ENCODE peak calls at places on chromosomes 7 and 10, in seven cellular contexts. One of them, this sample, is unnamed.

GRCh38 chr7:66267249-66267648 is 62.1 kb downstream of the TPST1 start:
- DNase-seq in fibroblast of mammary gland: peak; percentile 95
- DNase-seq in choroid plexus epithelial cell: peak; percentile 96
- DNase-seq in astrocyte of the spinal cord: peak; percentile 91
- DNase-seq in epithelial cell of esophagus: no peak
- DNase-seq in CD4-positive, alpha-beta memory T cell: no peak
- DNase-seq in DND-41: no peak
- DNase-seq in this sample: no peak

GRCh38 chr7:18667466-18667865 is 171.9 kb downstream of the HDAC9 start:
- DNase-seq in astrocyte of the spinal cord: peak; percentile 78
- DNase-seq in CD4-positive, alpha-beta memory T cell: no peak
- DNase-seq in DND-41: no peak
- DNase-seq in epithelial cell of esophagus: peak; percentile 69
- DNase-seq in choroid plexus epithelial cell: peak; percentile 89
- DNase-seq in fibroblast of mammary gland: peak; percentile 64
- DNase-seq in this sample: no peak

GRCh38 chr7:13538669-13539068 is 450.8 kb downstream of the ETV1 start:
- DNase-seq in astrocyte of the spinal cord: no peak
- DNase-seq in CD4-positive, alpha-beta memory T cell: no peak
- DNase-seq in fibroblast of mammary gland: peak; percentile 47
- DNase-seq in epithelial cell of esophagus: peak; percentile 64
- DNase-seq in DND-41: no peak
- DNase-seq in choroid plexus epithelial cell: peak; percentile 57
- DNase-seq in this sample: no peak

GRCh38 chr7:151607464-151607867 is 87.8 kb upstream of the RHEB start:
- DNase-seq in fibroblast of mammary gland: peak; percentile 49
- DNase-seq in DND-41: no peak
- DNase-seq in choroid plexus epithelial cell: peak; percentile 55
- DNase-seq in epithelial cell of esophagus: peak; percentile 41
- DNase-seq in CD4-positive, alpha-beta memory T cell: no peak
- DNase-seq in astrocyte of the spinal cord: no peak
- DNase-seq in this sample: no peak

GRCh38 chr10:105974803-105975456 is 1189.6 kb downstream of the SORCS1 start:
- DNase-seq in fibroblast of mammary gland: peak; percentile 11
- DNase-seq in CD4-positive, alpha-beta memory T cell: no peak
- DNase-seq in choroid plexus epithelial cell: peak; percentile 31
- DNase-seq in epithelial cell of esophagus: peak; percentile 7
- DNase-seq in astrocyte of the spinal cord: peak; percentile 37
- DNase-seq in DND-41: no peak
- DNase-seq in this sample: peak; percentile 18

GRCh38 chr7:40761757-40762342 is 627.0 kb downstream of the SUGCT start:
- DNase-seq in choroid plexus epithelial cell: peak; percentile 62
- DNase-seq in DND-41: no peak
- DNase-seq in epithelial cell of esophagus: peak; percentile 12
- DNase-seq in astrocyte of the spinal cord: peak; percentile 27
- DNase-seq in CD4-positive, alpha-beta memory T cell: no peak
- DNase-seq in fibroblast of mammary gland: peak; percentile 15
- DNase-seq in this sample: no peak

GRCh38 chr7:116713918-116714317 is 41.9 kb downstream of the MET start:
- DNase-seq in choroid plexus epithelial cell: no peak
- DNase-seq in epithelial cell of esophagus: peak; percentile 40
- DNase-seq in astrocyte of the spinal cord: peak; percentile 72
- DNase-seq in DND-41: no peak
- DNase-seq in CD4-positive, alpha-beta memory T cell: no peak
- DNase-seq in fibroblast of mammary gland: peak; percentile 92
- DNase-seq in this sample: no peak

GRCh38 chr7:75565129-75565528 is 73.0 kb downstream of the SPDYE5 start:
- DNase-seq in astrocyte of the spinal cord: peak; percentile 94
- DNase-seq in DND-41: no peak
- DNase-seq in CD4-positive, alpha-beta memory T cell: no peak
- DNase-seq in choroid plexus epithelial cell: peak; percentile 96
- DNase-seq in epithelial cell of esophagus: peak; percentile 96
- DNase-seq in fibroblast of mammary gland: peak; percentile 86
- DNase-seq in this sample: no peak

GRCh38 chr10:75469018-75469616 is 37.7 kb downstream of the LRMDA start:
- DNase-seq in DND-41: no peak
- DNase-seq in astrocyte of the spinal cord: peak; percentile 81
- DNase-seq in CD4-positive, alpha-beta memory T cell: no peak
- DNase-seq in fibroblast of mammary gland: peak; percentile 99
- DNase-seq in choroid plexus epithelial cell: peak; percentile 91
- DNase-seq in epithelial cell of esophagus: peak; percentile 97
- DNase-seq in this sample: no peak

GRCh38 chr7:25857376-25858067 is 294.5 kb upstream of the NFE2L3 start:
- DNase-seq in fibroblast of mammary gland: peak; percentile 90
- DNase-seq in epithelial cell of esophagus: peak; percentile 78
- DNase-seq in DND-41: no peak
- DNase-seq in CD4-positive, alpha-beta memory T cell: no peak
- DNase-seq in astrocyte of the spinal cord: no peak
- DNase-seq in choroid plexus epithelial cell: peak; percentile 83
- DNase-seq in this sample: no peak

GRCh38 chr10:22628309-22628708 is 86.1 kb downstream of the PIP4K2A start:
- DNase-seq in DND-41: no peak
- DNase-seq in choroid plexus epithelial cell: no peak
- DNase-seq in astrocyte of the spinal cord: no peak
- DNase-seq in CD4-positive, alpha-beta memory T cell: no peak
- DNase-seq in epithelial cell of esophagus: no peak
- DNase-seq in fibroblast of mammary gland: no peak
- DNase-seq in this sample: no peak

GRCh38 chr10:13627459-13628310 is 40.9 kb downstream of the PRPF18 start:
- DNase-seq in astrocyte of the spinal cord: no peak
- DNase-seq in fibroblast of mammary gland: peak; percentile 16
- DNase-seq in DND-41: no peak
- DNase-seq in choroid plexus epithelial cell: peak; percentile 27
- DNase-seq in CD4-positive, alpha-beta memory T cell: no peak
- DNase-seq in epithelial cell of esophagus: peak; percentile 29
- DNase-seq in this sample: no peak

GRCh38 chr7:45590679-45591057 is 16.5 kb downstream of the ADCY1 start:
- DNase-seq in epithelial cell of esophagus: no peak
- DNase-seq in fibroblast of mammary gland: no peak
- DNase-seq in CD4-positive, alpha-beta memory T cell: no peak
- DNase-seq in astrocyte of the spinal cord: no peak
- DNase-seq in DND-41: no peak
- DNase-seq in choroid plexus epithelial cell: no peak
- DNase-seq in this sample: no peak

GRCh38 chr7:5296627-5297226 is 14.0 kb downstream of the SLC29A4 start:
- DNase-seq in choroid plexus epithelial cell: peak; percentile 5
- DNase-seq in fibroblast of mammary gland: no peak
- DNase-seq in CD4-positive, alpha-beta memory T cell: peak; percentile 85
- DNase-seq in DND-41: peak; percentile 86
- DNase-seq in epithelial cell of esophagus: peak; percentile 55
- DNase-seq in astrocyte of the spinal cord: no peak
- DNase-seq in this sample: peak; percentile 88

GRCh38 chr7:105890290-105890997 is 14.0 kb upstream of the ATXN7L1 start:
- DNase-seq in DND-41: no peak
- DNase-seq in epithelial cell of esophagus: peak; percentile 51
- DNase-seq in astrocyte of the spinal cord: peak; percentile 62
- DNase-seq in fibroblast of mammary gland: no peak
- DNase-seq in choroid plexus epithelial cell: peak; percentile 37
- DNase-seq in CD4-positive, alpha-beta memory T cell: no peak
- DNase-seq in this sample: peak; percentile 38

GRCh38 chr10:30247704-30248103 is 101.4 kb downstream of the MTPAP start:
- DNase-seq in astrocyte of the spinal cord: no peak
- DNase-seq in CD4-positive, alpha-beta memory T cell: no peak
- DNase-seq in choroid plexus epithelial cell: no peak
- DNase-seq in fibroblast of mammary gland: no peak
- DNase-seq in DND-41: no peak
- DNase-seq in epithelial cell of esophagus: no peak
- DNase-seq in this sample: no peak

GRCh38 chr10:49700211-49700610 is 20.8 kb downstream of the C10orf53 start:
- DNase-seq in fibroblast of mammary gland: no peak
- DNase-seq in CD4-positive, alpha-beta memory T cell: no peak
- DNase-seq in DND-41: no peak
- DNase-seq in choroid plexus epithelial cell: no peak
- DNase-seq in astrocyte of the spinal cord: no peak
- DNase-seq in epithelial cell of esophagus: no peak
- DNase-seq in this sample: no peak

GRCh38 chr7:92695308-92696261 is 105.4 kb upstream of the FAM133B start:
- DNase-seq in epithelial cell of esophagus: peak; percentile 42
- DNase-seq in fibroblast of mammary gland: peak; percentile 93
- DNase-seq in astrocyte of the spinal cord: peak; percentile 91
- DNase-seq in CD4-positive, alpha-beta memory T cell: no peak
- DNase-seq in DND-41: no peak
- DNase-seq in choroid plexus epithelial cell: peak; percentile 98
- DNase-seq in this sample: no peak

DNA sequence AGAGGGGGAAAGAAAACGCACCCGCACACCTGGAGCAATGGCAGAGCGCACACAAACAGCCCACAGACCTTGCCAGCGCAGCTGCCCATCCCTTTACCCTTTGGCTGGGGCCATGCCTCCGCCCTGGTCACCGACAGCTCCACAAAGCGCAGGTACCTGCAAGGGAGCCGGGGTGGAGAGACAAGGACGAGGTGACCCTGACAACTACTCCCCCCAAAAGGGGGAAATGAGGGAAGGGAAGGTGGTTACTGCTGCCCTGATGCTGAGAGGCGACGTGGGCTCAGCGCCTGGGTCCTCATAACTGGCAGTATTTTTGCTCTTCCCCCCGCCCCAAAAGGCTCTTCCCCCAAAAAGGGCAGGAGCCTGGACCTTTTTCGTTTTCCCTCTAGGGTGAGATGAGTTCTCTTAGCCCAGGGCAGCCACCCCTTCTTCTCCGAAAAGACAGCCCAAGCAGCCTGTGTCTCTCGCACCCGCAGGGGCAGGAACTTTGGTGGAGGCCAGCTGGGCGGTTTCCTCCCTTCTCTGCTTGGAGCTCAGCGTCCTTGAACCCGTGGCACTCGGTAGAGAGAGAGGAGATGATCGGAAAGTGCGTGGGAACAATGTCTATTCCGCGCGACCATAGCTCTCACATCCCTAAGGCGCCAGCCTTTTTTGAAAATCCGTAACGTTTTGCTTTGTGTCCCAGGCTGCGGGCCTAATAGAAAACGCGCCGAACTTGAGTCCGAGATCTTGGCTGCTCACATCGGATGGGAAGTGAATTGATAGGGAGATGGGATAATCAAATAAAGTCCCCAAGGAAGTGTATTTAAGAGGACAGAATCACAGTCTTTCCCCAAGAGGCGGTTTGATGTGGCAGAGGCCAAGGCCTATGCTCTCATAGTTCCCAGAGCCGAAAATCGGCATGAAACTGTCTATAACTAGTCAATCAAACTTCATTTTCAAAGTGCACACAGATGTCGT is 1.0 kb downstream of the NKX2-3 start:
- DNase-seq in epithelial cell of esophagus: no peak
- DNase-seq in choroid plexus epithelial cell: no peak
- DNase-seq in CD4-positive, alpha-beta memory T cell: no peak
- DNase-seq in DND-41: no peak
- DNase-seq in fibroblast of mammary gland: no peak
- DNase-seq in astrocyte of the spinal cord: no peak
- DNase-seq in this sample: no peak
- H3K4me3 ChIP-seq in epithelial cell of esophagus: no peak overlapping the region
- H3K4me3 ChIP-seq in choroid plexus epithelial cell: no peak overlapping the region
- H3K4me3 ChIP-seq in CD4-positive, alpha-beta memory T cell: no peak overlapping the region
- H3K4me3 ChIP-seq in DND-41: no peak overlapping the region
- H3K4me3 ChIP-seq in fibroblast of mammary gland: no peak overlapping the region
- H3K4me3 ChIP-seq in astrocyte of the spinal cord: no peak overlapping the region
- H3K4me3 ChIP-seq in this sample: no peak overlapping the region

DNA sequence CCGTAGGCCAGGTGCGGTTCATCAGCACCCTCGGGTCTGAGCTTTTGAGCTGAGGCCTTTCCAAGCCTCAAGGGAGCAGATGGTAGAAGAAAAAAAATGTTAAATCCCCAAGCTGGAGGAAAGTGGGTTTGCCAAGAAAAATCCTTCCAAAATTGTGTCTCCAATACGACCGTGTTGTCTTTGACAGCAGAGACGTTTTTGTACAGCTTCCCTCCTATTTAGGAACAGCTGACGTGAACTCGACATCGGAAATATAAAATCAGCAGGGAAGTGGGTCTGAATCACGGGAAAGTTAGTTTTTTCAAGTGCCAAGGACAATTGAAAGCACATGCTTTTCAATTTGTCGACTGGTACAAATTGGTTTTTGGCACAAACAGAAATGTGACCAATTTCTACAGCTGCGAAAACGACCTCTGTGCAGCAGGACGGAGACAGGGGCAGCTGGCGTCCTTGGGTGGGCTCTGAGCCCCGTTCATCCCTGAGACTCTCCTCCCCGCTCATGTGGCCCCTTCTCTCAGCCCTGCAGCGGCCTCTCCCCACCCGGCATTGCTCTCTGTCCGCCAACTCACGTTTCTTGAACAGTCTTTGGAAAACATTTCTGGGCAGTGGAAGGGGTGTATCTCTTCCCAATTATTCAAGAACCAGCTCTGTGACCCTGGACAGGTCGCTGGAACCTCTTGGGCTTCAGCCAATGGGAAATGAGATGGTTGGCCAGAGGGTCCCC is 89.8 kb downstream of the PAXIP1 start:
- DNase-seq in choroid plexus epithelial cell: no peak
- DNase-seq in DND-41: no peak
- DNase-seq in CD4-positive, alpha-beta memory T cell: no peak
- DNase-seq in epithelial cell of esophagus: no peak
- DNase-seq in fibroblast of mammary gland: no peak
- DNase-seq in astrocyte of the spinal cord: no peak
- DNase-seq in this sample: no peak
- H3K4me3 ChIP-seq in choroid plexus epithelial cell: no peak overlapping the region
- H3K4me3 ChIP-seq in DND-41: no peak overlapping the region
- H3K4me3 ChIP-seq in CD4-positive, alpha-beta memory T cell: no peak overlapping the region
- H3K4me3 ChIP-seq in epithelial cell of esophagus: no peak overlapping the region
- H3K4me3 ChIP-seq in fibroblast of mammary gland: no peak overlapping the region
- H3K4me3 ChIP-seq in astrocyte of the spinal cord: no peak overlapping the region
- H3K4me3 ChIP-seq in this sample: no peak overlapping the region

DNA sequence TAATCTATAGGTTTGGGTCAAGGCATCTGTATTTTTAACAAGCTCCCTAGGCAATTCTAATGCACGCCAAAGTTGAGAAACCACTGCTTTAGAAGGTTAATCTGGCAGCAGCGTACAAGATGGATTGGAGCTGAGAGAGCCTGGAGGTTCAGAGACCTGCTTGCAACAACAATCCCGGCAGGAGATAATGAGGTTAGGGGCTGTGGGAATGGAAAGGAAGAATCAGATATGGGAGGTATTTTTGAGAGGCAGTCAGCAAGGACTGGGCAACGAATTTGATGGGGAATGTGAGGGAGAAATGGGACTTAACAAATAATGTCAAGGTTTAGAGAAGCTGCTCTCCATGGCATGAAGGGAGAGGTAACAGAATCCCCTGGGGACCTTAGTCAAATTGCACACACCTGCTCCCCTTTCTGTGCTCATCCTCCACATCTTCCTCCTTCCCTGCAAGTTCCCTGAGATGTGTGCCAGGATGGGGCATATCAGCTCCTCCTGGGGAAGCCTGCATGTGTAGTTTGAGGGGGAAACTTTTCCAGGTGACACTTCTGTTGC is 731.0 kb upstream of the GALNT17 start:
- DNase-seq in DND-41: no peak
- DNase-seq in choroid plexus epithelial cell: no peak
- DNase-seq in astrocyte of the spinal cord: no peak
- DNase-seq in fibroblast of mammary gland: no peak
- DNase-seq in epithelial cell of esophagus: no peak
- DNase-seq in CD4-positive, alpha-beta memory T cell: no peak
- DNase-seq in this sample: no peak
- H3K4me3 ChIP-seq in DND-41: no peak overlapping the region
- H3K4me3 ChIP-seq in choroid plexus epithelial cell: no peak overlapping the region
- H3K4me3 ChIP-seq in astrocyte of the spinal cord: no peak overlapping the region
- H3K4me3 ChIP-seq in fibroblast of mammary gland: no peak overlapping the region
- H3K4me3 ChIP-seq in epithelial cell of esophagus: no peak overlapping the region
- H3K4me3 ChIP-seq in CD4-positive, alpha-beta memory T cell: no peak overlapping the region
- H3K4me3 ChIP-seq in this sample: no peak overlapping the region

DNA sequence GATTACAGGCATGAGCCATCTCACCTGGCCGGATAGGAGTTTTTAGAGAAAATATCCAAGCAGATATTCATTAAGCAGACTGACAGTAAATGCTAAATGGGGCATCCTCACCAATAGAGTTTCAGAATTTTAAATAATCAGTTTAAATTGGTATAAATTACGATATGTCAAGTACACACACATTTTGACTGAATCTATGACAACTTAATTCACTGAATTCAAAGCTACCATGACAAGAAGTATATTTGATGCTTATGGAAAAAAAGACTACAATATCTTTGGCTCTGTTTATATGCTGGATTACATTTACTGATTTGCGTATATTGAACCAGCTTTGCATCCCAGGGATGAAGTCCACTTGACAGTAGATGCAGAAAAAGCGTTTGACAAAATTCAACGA is 774.7 kb downstream of the PCDH15 start:
- DNase-seq in choroid plexus epithelial cell: no peak
- DNase-seq in CD4-positive, alpha-beta memory T cell: no peak
- DNase-seq in astrocyte of the spinal cord: no peak
- DNase-seq in epithelial cell of esophagus: no peak
- DNase-seq in DND-41: no peak
- DNase-seq in fibroblast of mammary gland: no peak
- DNase-seq in this sample: no peak
- H3K4me3 ChIP-seq in choroid plexus epithelial cell: no peak overlapping the region
- H3K4me3 ChIP-seq in CD4-positive, alpha-beta memory T cell: no peak overlapping the region
- H3K4me3 ChIP-seq in astrocyte of the spinal cord: no peak overlapping the region
- H3K4me3 ChIP-seq in epithelial cell of esophagus: no peak overlapping the region
- H3K4me3 ChIP-seq in DND-41: no peak overlapping the region
- H3K4me3 ChIP-seq in fibroblast of mammary gland: no peak overlapping the region
- H3K4me3 ChIP-seq in this sample: no peak overlapping the region